ENCODE peak calls at places on chromosome 12, in seven cellular contexts. G, N, L, R, M, E and K are unnamed samples.

GRCh38 chr12:14272954-14273910 is 92.2 kb upstream of the ATF7IP start:
- DNase-seq in R (no peak), M (no peak), G (no peak), E (no peak), N (no peak), L (no peak), K (peak; percentile 98)

GRCh38 chr12:54411398-54412241 is 7.4 kb downstream of the ITGA5 start:
- DNase-seq in G (no peak), N (peak; percentile 71), R (peak; percentile 98), M (peak; percentile 97), L (peak; percentile 59), E (no peak), K (no peak)

GRCh38 chr12:109753959-109754358 is 40.3 kb downstream of the FAM222A start:
- DNase-seq in N (no peak), E (no peak), L (no peak), R (no peak), G (no peak), M (no peak), K (no peak)

GRCh38 chr12:101799774-101800173 is 31.0 kb downstream of the GNPTAB start:
- DNase-seq in R (no peak), E (no peak), M (no peak), L (no peak), N (no peak), G (no peak), K (no peak)

GRCh38 chr12:104956870-104957301 is 1.2 kb downstream of the SLC41A2 start:
- DNase-seq in G (no peak), R (peak; percentile 13), N (no peak), E (no peak), L (no peak), M (no peak), K (peak; percentile 50)

GRCh38 chr12:60684988-60685655 is 1089.3 kb downstream of the SLC16A7 start:
- DNase-seq in N (no peak), R (peak; percentile 36), G (no peak), L (no peak), E (no peak), M (no peak), K (no peak)

GRCh38 chr12:26768611-26769603 is 64.1 kb downstream of the ITPR2 start:
- DNase-seq in E (no peak), M (no peak), R (no peak), G (no peak), N (no peak), L (no peak), K (peak; percentile 62)

GRCh38 chr12:47021298-47021697 is 58.1 kb upstream of the PCED1B start:
- DNase-seq in G (peak; percentile 20), M (peak; percentile 85), N (no peak), L (peak; percentile 79), R (peak; percentile 92), E (peak; percentile 5), K (peak; percentile 31)

GRCh38 chr12:75702477-75703093 is 191.2 kb upstream of the KRR1 start:
- DNase-seq in R (no peak), G (no peak), M (no peak), L (no peak), E (no peak), N (no peak), K (no peak)

GRCh38 chr12:124842073-124842749 is 21.5 kb downstream of the SCARB1 start:
- DNase-seq in N (no peak), L (no peak), R (no peak), G (no peak), M (no peak), E (no peak), K (no peak)

GRCh38 chr12:103546959-103547358 is 40.1 kb upstream of the STAB2 start:
- DNase-seq in M (no peak), L (no peak), N (no peak), E (no peak), R (no peak), G (no peak), K (peak; percentile 83)

GRCh38 chr12:26119391-26119981 is 5.4 kb downstream of the BHLHE41 start:
- DNase-seq in G (no peak), L (peak; percentile 81), R (peak; percentile 83), M (peak; percentile 48), E (no peak), N (no peak), K (peak; percentile 42)

GRCh38 chr12:53381739-53382630 is 2.0 kb downstream of the SP1 start:
- DNase-seq in G (peak; percentile 29), L (peak; percentile 86), M (peak; percentile 65), N (peak; percentile 29), E (no peak), R (peak; percentile 85), K (no peak)

GRCh38 chr12:124224535-124225110 is 70.3 kb upstream of the RFLNA start:
- DNase-seq in M (no peak), R (no peak), N (no peak), L (no peak), G (no peak), E (no peak), K (no peak)

GRCh38 chr12:46402861-46403731 is 30.5 kb upstream of the SLC38A2 start:
- DNase-seq in E (no peak), L (no peak), N (no peak), R (peak; percentile 62), M (no peak), G (no peak), K (no peak)

GRCh38 chr12:122903704-122904034 is 7.7 kb upstream of the VPS37B start:
- DNase-seq in M (no peak), G (no peak), L (no peak), N (no peak), R (no peak), E (no peak), K (no peak)

GRCh38 chr12:62928632-62929031 is 6.3 kb downstream of the PPM1H start:
- DNase-seq in N (no peak), L (no peak), G (no peak), E (no peak), M (no peak), R (no peak), K (no peak)

GRCh38 chr12:25906651-25907340 is 51.7 kb upstream of the RASSF8 start:
- DNase-seq in E (no peak), M (no peak), N (no peak), R (no peak), G (no peak), L (no peak), K (no peak)

GRCh38 chr12:54251667-54252284 is 28.1 kb downstream of the CBX5 start:
- DNase-seq in M (no peak), L (peak; percentile 70), E (peak; percentile 18), G (no peak), N (no peak), R (peak; percentile 79), K (no peak)